ENCODE peak calls at places on chromosomes 16 and 17, in eight cellular contexts. Q is fibroblast of pulmonary artery; J is GM12878; S is gastrocnemius medialis; Z is hepatic stellate cell; B is AG04450; K is stimulated activated effector memory CD8-positive, alpha-beta T cell treated with anti-CD3 and anti-CD28 coated beads, Interleukin-12 subunit alpha, Interleukin-12 subunit beta, amount 100 ng/mL, for 72 hours; H is activated T-cell treated with anti-CD3 and anti-CD28 coated beads, Interleukin-2, amount 50 U/mL, for 4 hours. O is an unnamed sample.

GRCh38 chr17:2386400-2387085 is 14.3 kb downstream of the MNT start:
- DNase-seq in Q (no peak), J (no peak), S (no peak), Z (no peak), B (no peak), K (no peak), H (no peak), O (no peak)

GRCh38 chr17:21029032-21029431 is 13.8 kb downstream of the USP22 start:
- DNase-seq in Q (peak; percentile 78), J (no peak), S (peak; percentile 74), Z (peak; percentile 66), B (no peak), K (peak; percentile 68), H (peak; percentile 24), O (no peak)

GRCh38 chr17:67746704-67747571 is 29.2 kb downstream of the NOL11 start:
- DNase-seq in Q (no peak), J (no peak), S (no peak), Z (no peak), B (no peak), K (no peak), H (no peak), O (no peak)

GRCh38 chr17:17152385-17152784 is 53.7 kb downstream of the PLD6 start:
- DNase-seq in Q (no peak), J (no peak), S (no peak), Z (peak; percentile 26), B (no peak), K (no peak), H (no peak), O (peak; percentile 33)

GRCh38 chr17:65794572-65794971 is 233.1 kb upstream of the AXIN2 start:
- DNase-seq in Q (peak; percentile 57), J (no peak), S (no peak), Z (no peak), B (no peak), K (no peak), H (no peak), O (peak; percentile 20)

GRCh38 chr16:87671221-87671620 is 68.9 kb downstream of the JPH3 start:
- DNase-seq in Q (no peak), J (no peak), S (no peak), Z (no peak), B (no peak), K (no peak), H (no peak), O (no peak)

GRCh38 chr17:78459696-78460095 is 81.2 kb downstream of the PGS1 start:
- DNase-seq in Q (no peak), J (no peak), S (no peak), Z (no peak), B (no peak), K (no peak), H (no peak), O (no peak)

GRCh38 chr17:59366773-59367656 is 35.6 kb downstream of the YPEL2 start:
- DNase-seq in Q (peak; percentile 69), J (no peak), S (peak; percentile 63), Z (peak; percentile 83), B (no peak), K (no peak), H (no peak), O (peak; percentile 33)

GRCh38 chr17:4903051-4903818 is at the start of gene CHRNE:
- DNase-seq in Q (peak; percentile 84), J (peak; percentile 37), S (peak; percentile 53), Z (no peak), B (peak; percentile 56), K (peak; percentile 85), H (peak; percentile 74), O (peak; percentile 43)

GRCh38 chr16:57755061-57755684 is 19.6 kb downstream of the KATNB1 start:
- DNase-seq in Q (no peak), J (no peak), S (no peak), Z (no peak), B (no peak), K (no peak), H (no peak), O (no peak)

GRCh38 chr17:78387982-78388941 is 9.8 kb downstream of the PGS1 start:
- DNase-seq in Q (peak; percentile 63), J (no peak), S (no peak), Z (peak; percentile 44), B (no peak), K (no peak), H (no peak), O (no peak)

GRCh38 chr17:7392696-7393612 is 1.4 kb downstream of the PLSCR3 start:
- DNase-seq in Q (no peak), J (no peak), S (no peak), Z (no peak), B (no peak), K (no peak), H (no peak), O (no peak)

GRCh38 chr17:74213897-74214386 is 571 bp downstream of the TTYH2 start:
- DNase-seq in Q (no peak), J (no peak), S (no peak), Z (no peak), B (no peak), K (no peak), H (no peak), O (no peak)

GRCh38 chr16:11298143-11298900 is 17.2 kb upstream of the PRM1 start:
- DNase-seq in Q (no peak), J (no peak), S (no peak), Z (no peak), B (no peak), K (no peak), H (no peak), O (no peak)

GRCh38 chr16:3140603-3141427 is 6.0 kb downstream of the ZNF213 start:
- DNase-seq in Q (no peak), J (no peak), S (no peak), Z (no peak), B (no peak), K (no peak), H (no peak), O (no peak)

GRCh38 chr17:40582328-40582901 is 17.1 kb upstream of the CCR7 start:
- DNase-seq in Q (peak; percentile 29), J (peak; percentile 99), S (no peak), Z (no peak), B (no peak), K (no peak), H (peak; percentile 53), O (no peak)

GRCh38 chr16:14057878-14058382 is 13.2 kb upstream of the MRTFB start:
- DNase-seq in Q (peak; percentile 41), J (no peak), S (no peak), Z (no peak), B (no peak), K (no peak), H (no peak), O (no peak)

GRCh38 chr17:34609210-34609609 is 29.8 kb downstream of the TMEM132E start:
- DNase-seq in Q (no peak), J (no peak), S (no peak), Z (no peak), B (no peak), K (no peak), H (no peak), O (no peak)

GRCh38 chr17:2357931-2358434 is 20.7 kb downstream of the SGSM2 start:
- DNase-seq in Q (no peak), J (no peak), S (no peak), Z (no peak), B (no peak), K (no peak), H (no peak), O (no peak)

GRCh38 chr17:73278465-73279453 is 17.1 kb upstream of the CPSF4L start:
- DNase-seq in Q (peak; percentile 51), J (no peak), S (no peak), Z (no peak), B (no peak), K (no peak), H (no peak), O (peak; percentile 58)

GRCh38 chr17:49496183-49496865 is 1.2 kb downstream of the NGFR start:
- DNase-seq in Q (peak; percentile 49), J (no peak), S (peak; percentile 29), Z (peak; percentile 71), B (no peak), K (peak; percentile 91), H (peak; percentile 84), O (peak; percentile 43)

GRCh38 chr17:41792835-41793748 is 6.6 kb upstream of the JUP start:
- DNase-seq in Q (peak; percentile 87), J (no peak), S (no peak), Z (peak; percentile 66), B (no peak), K (no peak), H (no peak), O (peak; percentile 88)

GRCh38 chr17:57874434-57875108 is 24.7 kb upstream of the MRPS23 start:
- DNase-seq in Q (peak; percentile 87), J (no peak), S (peak; percentile 41), Z (peak; percentile 96), B (peak; percentile 87), K (no peak), H (peak; percentile 22), O (peak; percentile 95)

GRCh38 chr16:71404364-71404763 is 37.5 kb downstream of the TLE7 start:
- DNase-seq in Q (no peak), J (no peak), S (no peak), Z (no peak), B (no peak), K (no peak), H (no peak), O (no peak)

GRCh38 chr17:65055708-65056638 is 567 bp downstream of the GNA13 start:
- DNase-seq in Q (no peak), J (no peak), S (peak; percentile 84), Z (peak; percentile 46), B (no peak), K (peak; percentile 90), H (peak; percentile 53), O (peak; percentile 36)

GRCh38 chr16:64846966-64847365 is 274.9 kb downstream of the CDH11 start:
- DNase-seq in Q (no peak), J (no peak), S (no peak), Z (no peak), B (no peak), K (no peak), H (no peak), O (no peak)

GRCh38 chr16:54286330-54287017 is at the start of gene IRX3:
- DNase-seq in Q (peak; percentile 80), J (no peak), S (peak; percentile 84), Z (peak; percentile 39), B (no peak), K (no peak), H (no peak), O (peak; percentile 93)

GRCh38 chr17:72152392-72152727 is 31.5 kb downstream of the SOX9 start:
- DNase-seq in Q (peak; percentile 56), J (no peak), S (no peak), Z (no peak), B (no peak), K (no peak), H (no peak), O (no peak)

GRCh38 chr17:41777579-41778188 is 8.8 kb downstream of the JUP start:
- DNase-seq in Q (peak; percentile 99), J (no peak), S (peak; percentile 48), Z (peak; percentile 98), B (peak; percentile 90), K (no peak), H (no peak), O (peak; percentile 91)